ENCODE peak calls at places on chromosomes 11 and 22, in five cellular contexts. L is kidney, T is OCI-LY7, Y is cardiac fibroblast, B is HL-60. S is an unnamed sample.

GRCh38 chr22:48857202-48857805 is 970.4 kb downstream of the BRD1 start:
- DNase-seq in L (peak; percentile 40), T (no peak), Y (no peak), B (no peak), S (no peak)

GRCh38 chr11:95659088-95659487 is 130.5 kb downstream of the FAM76B start:
- DNase-seq in L (no peak), T (no peak), Y (peak; percentile 33), B (no peak), S (peak; percentile 74)

GRCh38 chr11:96114178-96115070 is 190.5 kb upstream of the MTMR2 start:
- DNase-seq in L (no peak), T (no peak), Y (no peak), B (no peak), S (no peak)

GRCh38 chr11:125954123-125954944 is 8.5 kb downstream of the VSIG10L2 start:
- DNase-seq in L (no peak), T (no peak), Y (no peak), B (no peak), S (no peak)

GRCh38 chr11:117479372-117479771 is 151.7 kb downstream of the CEP164 start:
- DNase-seq in L (no peak), T (peak; percentile 47), Y (no peak), B (no peak), S (no peak)

GRCh38 chr11:13207665-13208594 is 69.7 kb upstream of the BMAL1 start:
- DNase-seq in L (peak; percentile 67), T (no peak), Y (peak; percentile 89), B (peak; percentile 53), S (peak; percentile 75)

GRCh38 chr11:35122308-35122707 is 16.7 kb upstream of the CD44 start:
- DNase-seq in L (no peak), T (no peak), Y (no peak), B (no peak), S (no peak)

GRCh38 chr22:33361581-33361980 is 303.4 kb upstream of the SYN3 start:
- DNase-seq in L (no peak), T (peak; percentile 7), Y (peak; percentile 34), B (no peak), S (no peak)

GRCh38 chr11:61375709-61376108 is 13.5 kb downstream of the TMEM138 start:
- DNase-seq in L (no peak), T (no peak), Y (no peak), B (no peak), S (no peak)

GRCh38 chr22:36363378-36363931 is 24.3 kb downstream of the MYH9 start:
- DNase-seq in L (no peak), T (no peak), Y (no peak), B (no peak), S (no peak)

GRCh38 chr11:122229078-122229477 is 113.1 kb upstream of the BLID start:
- DNase-seq in L (no peak), T (no peak), Y (no peak), B (no peak), S (peak; percentile 35)

GRCh38 chr11:113351061-113351460 is 36.5 kb upstream of the ANKK1 start:
- DNase-seq in L (no peak), T (no peak), Y (no peak), B (no peak), S (no peak)

GRCh38 chr22:35219012-35219411 is 38.3 kb upstream of the HMGXB4 start:
- DNase-seq in L (no peak), T (no peak), Y (peak; percentile 56), B (no peak), S (no peak)

GRCh38 chr11:34395916-34396555 is 38.2 kb upstream of the ABTB2 start:
- DNase-seq in L (no peak), T (no peak), Y (peak; percentile 59), B (no peak), S (no peak)

GRCh38 chr11:94417386-94417987 is 16.3 kb upstream of the GPR83 start:
- DNase-seq in L (no peak), T (peak; percentile 19), Y (peak; percentile 61), B (no peak), S (peak; percentile 4)

GRCh38 chr11:31956310-31956709 is 134.6 kb upstream of the RCN1 start:
- DNase-seq in L (no peak), T (no peak), Y (peak; percentile 20), B (no peak), S (no peak)

GRCh38 chr11:93741882-93742226 is 382 bp downstream of the C11orf54 start:
- DNase-seq in L (no peak), T (no peak), Y (peak; percentile 81), B (no peak), S (peak; percentile 24)

GRCh38 chr11:47216141-47216798 is 1.5 kb downstream of the DDB2 start:
- DNase-seq in L (peak; percentile 82), T (peak; percentile 76), Y (peak; percentile 93), B (no peak), S (peak; percentile 45)

DNA sequence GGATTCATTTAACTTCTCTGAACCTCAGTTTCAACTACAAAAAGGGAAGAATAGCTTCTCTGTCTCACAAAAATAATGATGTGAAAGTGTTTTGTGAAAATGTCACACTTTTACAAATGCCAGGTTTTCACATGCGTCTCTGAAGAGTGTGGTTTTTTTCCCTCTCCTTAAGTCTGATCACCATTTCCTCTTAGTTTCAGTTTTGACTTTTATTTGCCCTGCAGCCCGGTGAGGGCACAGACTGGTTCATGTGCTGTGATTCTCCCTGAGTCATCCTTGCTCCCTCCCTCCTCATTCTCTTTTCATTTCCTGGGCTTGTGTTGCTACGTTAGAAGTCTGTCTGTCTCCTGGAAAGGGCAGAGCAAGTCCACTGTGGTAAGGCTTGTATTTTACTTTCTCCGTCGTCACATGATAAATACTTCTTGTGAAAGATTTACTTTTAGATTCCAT is 67.8 kb downstream of the BID start:
- DNase-seq in L (no peak), T (peak; percentile 55), Y (peak; percentile 95), B (peak; percentile 60), S (peak; percentile 86)
- H3K4me3 ChIP-seq in L (peak overlapping the region; percentile 64), T (peak overlapping the region; percentile 14), Y (peak overlapping the region; percentile 25), B (no peak overlapping the region), S (peak overlapping the region; percentile 37)

GRCh38 chr22:19291218-19291579 is 320 bp downstream of the CLTCL1 start:
- DNase-seq in L (peak; percentile 80), T (no peak), Y (no peak), B (no peak), S (no peak)

GRCh38 chr22:19292262-19293230 is 1.0 kb upstream of the CLTCL1 start:
- DNase-seq in L (no peak), T (peak; percentile 54), Y (peak; percentile 85), B (peak; percentile 52), S (peak; percentile 74)

GRCh38 chr22:19289475-19290161 is 1.9 kb downstream of the CLTCL1 start:
- DNase-seq in L (no peak), T (no peak), Y (peak; percentile 74), B (no peak), S (peak; percentile 64)

GRCh38 chr22:19291580-19292261 is at the start of gene CLTCL1:
- DNase-seq in L (peak; percentile 95), T (peak; percentile 82), Y (peak; percentile 70), B (peak; percentile 58), S (no peak)

DNA sequence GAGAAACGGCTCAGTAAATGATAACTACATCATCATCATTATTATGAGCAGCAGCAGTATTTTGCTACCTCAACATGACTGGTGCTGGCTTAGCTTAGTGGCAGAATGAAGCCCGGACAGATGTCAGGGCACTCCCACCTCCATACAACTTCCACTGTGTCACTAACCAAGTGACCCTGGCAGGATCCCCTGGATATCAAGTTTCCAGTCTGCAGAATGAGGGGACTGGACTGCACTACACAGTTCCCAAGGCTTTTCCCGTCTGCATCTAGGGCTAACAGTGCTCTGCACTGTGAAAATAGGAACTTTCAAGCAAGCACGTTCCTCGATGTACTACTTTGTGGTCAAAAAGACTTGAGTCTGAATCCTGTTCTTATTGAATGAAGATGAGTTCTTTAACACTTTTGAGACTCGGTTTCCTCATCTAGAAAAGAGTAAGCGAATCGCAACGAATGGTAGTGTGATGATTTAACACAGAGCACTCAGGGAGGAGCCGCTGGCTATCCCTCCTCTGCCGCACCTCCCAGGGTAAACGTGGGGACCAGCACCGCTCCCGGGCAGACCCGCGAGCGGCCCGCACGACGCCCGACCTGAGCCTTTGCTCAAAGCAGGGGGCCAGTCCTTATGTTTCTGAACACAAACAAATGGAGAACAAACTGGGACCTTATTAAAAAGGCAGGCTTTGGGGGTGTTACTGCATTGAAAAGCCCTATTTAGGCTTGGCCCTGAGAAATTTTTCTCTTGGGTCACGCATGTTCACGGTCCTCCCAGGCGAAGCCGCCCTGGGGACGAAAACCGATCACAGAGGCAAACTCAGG is 910 bp downstream of the CLTCL1 start:
- DNase-seq in L (peak; percentile 75), T (no peak), Y (peak; percentile 24), B (no peak), S (no peak)
- H3K4me3 ChIP-seq in L (peak overlapping the region; percentile 59), T (peak overlapping the region; percentile 74), Y (peak overlapping the region; percentile 66), B (peak overlapping the region; percentile 67), S (peak overlapping the region; percentile 83)

GRCh38 chr11:3947084-3947483 is 91.6 kb downstream of the STIM1 start:
- DNase-seq in L (no peak), T (peak; percentile 88), Y (peak; percentile 58), B (no peak), S (no peak)
- H3K4me3 ChIP-seq in L (no peak overlapping the region), T (peak overlapping the region; percentile 52), Y (no peak overlapping the region), B (no peak overlapping the region), S (no peak overlapping the region)

DNA sequence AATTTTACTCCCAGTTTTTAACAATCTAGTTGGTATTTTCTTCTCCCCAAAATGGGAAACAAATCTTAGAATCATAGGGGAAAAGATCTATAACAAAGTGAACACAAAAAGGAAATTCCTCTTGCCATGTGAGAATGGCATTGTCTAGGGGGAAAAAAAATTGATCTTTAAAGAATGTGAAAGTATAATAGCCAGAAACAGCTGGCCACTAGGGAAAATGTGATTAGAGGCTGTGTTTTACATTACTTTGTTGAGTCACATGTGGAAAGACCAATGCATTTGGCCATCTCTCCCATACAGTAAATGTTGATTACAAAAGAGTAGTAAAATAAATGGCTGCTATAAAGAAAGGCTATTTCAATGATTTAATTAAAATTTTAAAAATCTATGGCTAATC is 30.7 kb downstream of the CHEK2 start:
- DNase-seq in L (no peak), T (no peak), Y (peak; percentile 70), B (no peak), S (peak; percentile 17)
- H3K4me3 ChIP-seq in L (no peak overlapping the region), T (no peak overlapping the region), Y (no peak overlapping the region), B (no peak overlapping the region), S (no peak overlapping the region)

GRCh38 chr11:106818416-106818815 is 199.9 kb downstream of the GUCY1A2 start:
- DNase-seq in L (no peak), T (no peak), Y (no peak), B (no peak), S (no peak)

GRCh38 chr11:106821291-106821690 is 197.0 kb downstream of the GUCY1A2 start:
- DNase-seq in L (no peak), T (no peak), Y (no peak), B (no peak), S (no peak)
- H3K4me3 ChIP-seq in L (no peak overlapping the region), T (no peak overlapping the region), Y (no peak overlapping the region), B (no peak overlapping the region), S (no peak overlapping the region)

GRCh38 chr11:115368616-115369015 is 135.6 kb downstream of the CADM1 start:
- DNase-seq in L (no peak), T (no peak), Y (no peak), B (no peak), S (no peak)
- H3K4me3 ChIP-seq in L (no peak overlapping the region), T (no peak overlapping the region), Y (no peak overlapping the region), B (no peak overlapping the region), S (no peak overlapping the region)

DNA sequence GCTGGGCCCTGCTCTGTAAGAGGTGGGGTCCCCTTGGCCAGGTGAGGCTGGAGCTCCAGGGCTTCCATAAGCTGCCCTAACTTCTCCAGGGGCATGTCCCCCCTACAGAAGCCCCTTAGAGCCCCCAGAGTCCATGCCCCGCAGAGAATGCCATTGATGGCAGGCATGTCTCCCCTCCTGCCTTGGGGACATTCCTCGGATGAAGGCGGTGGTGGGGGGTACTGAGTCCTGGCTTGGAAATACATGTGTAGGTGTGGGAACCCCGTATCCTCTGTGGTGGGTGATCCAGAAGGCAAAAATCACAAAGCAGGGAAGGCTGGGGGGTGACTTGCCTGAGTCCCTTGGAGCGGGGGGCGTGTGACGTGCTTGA is 69.6 kb upstream of the KCNQ1OT1 start:
- DNase-seq in L (no peak), T (no peak), Y (no peak), B (no peak), S (no peak)
- H3K4me3 ChIP-seq in L (no peak overlapping the region), T (no peak overlapping the region), Y (no peak overlapping the region), B (no peak overlapping the region), S (no peak overlapping the region)

S was measured in skeletal muscle cell.